ENCODE peak calls at places on chromosomes 12 and 14, in five cellular contexts. V is WTC11; S is left ventricle myocardium inferior; Y is CD4-positive, alpha-beta T cell; J is neural crest cell. P is an unnamed sample.

GRCh38 chr12:53380104-53380796 is at the start of gene SP1:
- DNase-seq in Y (peak; percentile 99), V (peak; percentile 99), S (peak; percentile 93), J (peak; percentile 63), P (peak; percentile 94)

GRCh38 chr12:89708793-89709156 is at the start of gene ATP2B1:
- DNase-seq in Y (peak; percentile 87), S (peak; percentile 89), J (peak; percentile 68), V (peak; percentile 79), P (peak; percentile 43)

GRCh38 chr14:22040781-22041125 is 367.1 kb upstream of the OR4E1 start:
- DNase-seq in V (no peak), J (no peak), Y (no peak), S (no peak), P (no peak)

GRCh38 chr12:40226652-40227051 is 1.9 kb downstream of the LRRK2 start:
- DNase-seq in Y (no peak), S (no peak), J (no peak), V (no peak), P (no peak)

GRCh38 chr12:124004233-124004875 is 31.3 kb downstream of the ZNF664 start:
- DNase-seq in S (no peak), J (no peak), V (no peak), Y (no peak), P (no peak)

GRCh38 chr12:63821781-63822251 is 22.7 kb upstream of the SRGAP1 start:
- DNase-seq in Y (no peak), S (peak; percentile 18), V (peak; percentile 20), J (no peak), P (no peak)

GRCh38 chr12:95548056-95548538 is 3.2 kb downstream of the USP44 start:
- DNase-seq in V (peak; percentile 67), S (peak; percentile 18), Y (peak; percentile 14), J (peak; percentile 30), P (no peak)

GRCh38 chr14:30706704-30707103 is 84.6 kb downstream of the SCFD1 start:
- DNase-seq in V (no peak), J (no peak), Y (no peak), S (no peak), P (no peak)

GRCh38 chr12:77152623-77153193 is 87.3 kb upstream of the E2F7 start:
- DNase-seq in Y (no peak), V (no peak), S (no peak), J (no peak), P (no peak)

GRCh38 chr12:123519151-123520001 is 14.1 kb downstream of the RILPL1 start:
- DNase-seq in Y (no peak), S (peak; percentile 75), J (no peak), V (no peak), P (no peak)

GRCh38 chr14:105853089-105853906 is 326.9 kb downstream of the TMEM121 start:
- DNase-seq in S (no peak), V (no peak), Y (no peak), J (no peak), P (no peak)
- TF ChIP-seq CTCF in S (no peak), V (no peak), Y (no peak), J (no peak), P (no peak)

DNA sequence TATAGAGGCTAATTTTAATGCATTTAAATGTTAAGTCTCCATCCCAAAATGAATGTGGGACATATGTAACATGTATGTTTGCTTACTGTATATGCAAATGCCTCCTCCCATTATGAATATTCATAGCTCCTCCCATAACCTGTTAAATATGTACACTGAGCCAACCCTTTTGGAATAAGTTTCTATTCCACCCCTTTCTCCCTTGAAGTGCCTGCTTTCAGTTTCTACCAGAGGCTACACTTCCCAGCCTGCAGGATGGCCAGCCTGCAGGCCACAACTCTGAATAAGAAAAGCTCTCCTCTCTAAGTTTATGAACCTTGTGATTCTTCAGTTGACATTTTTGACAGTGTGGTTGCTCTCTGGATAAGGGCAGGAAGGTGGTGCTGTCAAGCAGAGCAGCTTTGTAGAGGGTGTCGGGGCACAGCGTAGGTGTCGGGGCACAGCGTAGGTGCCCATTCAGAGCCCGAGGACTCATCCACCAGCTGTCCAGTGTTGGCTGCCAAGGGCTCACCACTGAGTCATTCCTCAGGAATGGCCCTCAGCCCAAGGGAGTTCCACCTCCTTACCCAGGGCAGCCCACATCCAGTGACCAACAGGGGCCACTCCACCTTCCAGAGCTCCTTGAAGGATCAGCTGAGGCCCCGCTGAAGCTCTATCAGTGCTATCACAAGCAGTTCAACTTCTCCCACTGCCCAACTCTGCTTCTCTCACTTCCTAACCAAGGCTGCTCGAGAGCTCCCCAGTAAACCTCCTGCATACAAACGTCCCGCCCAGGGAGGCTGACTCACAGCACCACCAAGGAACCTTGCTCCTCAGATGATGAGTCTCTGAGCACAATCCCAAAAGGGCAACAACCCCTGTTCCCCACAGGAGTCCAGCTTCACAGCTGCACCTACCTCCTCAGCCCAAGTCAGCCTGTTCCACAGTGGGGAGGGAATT is 31.4 kb downstream of the VWF start:
- DNase-seq in V (no peak), Y (no peak), J (no peak), S (no peak), P (peak; percentile 46)
- TF ChIP-seq CTCF in V (no peak), Y (no peak), J (no peak), S (no peak), P (no peak)

GRCh38 chr12:131710464-131711457 is at the start of gene SFSWAP:
- DNase-seq in S (peak; percentile 76), Y (peak; percentile 71), J (peak; percentile 66), V (peak; percentile 63), P (no peak)
- TF ChIP-seq CTCF in S (no peak), Y (no peak), J (no peak), V (no peak), P (no peak)

GRCh38 chr12:104823985-104824441 is 134.1 kb downstream of the SLC41A2 start:
- DNase-seq in J (no peak), S (no peak), Y (no peak), V (no peak), P (no peak)

GRCh38 chr12:104827587-104827986 is 130.5 kb downstream of the SLC41A2 start:
- DNase-seq in J (no peak), Y (no peak), V (peak; percentile 67), S (no peak), P (no peak)

GRCh38 chr12:104828015-104828414 is 130.1 kb downstream of the SLC41A2 start:
- DNase-seq in V (no peak), S (peak; percentile 50), J (no peak), Y (no peak), P (no peak)

DNA sequence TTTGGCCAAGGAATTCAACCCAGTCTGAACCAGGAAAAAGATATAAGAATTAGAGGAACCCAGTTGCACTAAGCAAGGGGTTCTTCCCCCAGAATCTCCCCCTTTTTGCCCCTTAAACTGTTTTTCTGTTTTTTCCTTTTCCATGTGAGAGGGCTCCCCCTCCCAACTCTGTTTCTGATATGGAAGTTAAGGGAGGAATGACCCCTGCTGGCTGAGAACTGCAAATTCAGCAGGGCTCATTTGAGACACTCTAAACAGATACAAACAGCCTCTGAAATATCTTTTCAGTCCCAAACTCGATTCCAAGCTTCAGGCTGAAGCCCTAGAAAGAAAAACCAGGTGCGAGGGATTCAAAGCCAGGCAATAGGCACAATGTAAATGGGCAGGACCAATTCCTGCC is 132.7 kb downstream of the SLC41A2 start:
- DNase-seq in S (no peak), Y (no peak), V (peak; percentile 22), J (no peak), P (no peak)
- TF ChIP-seq CTCF in S (no peak), Y (no peak), V (no peak), J (peak; percentile 52), P (no peak)

GRCh38 chr12:27014085-27014858 is at the start of gene TM7SF3:
- DNase-seq in J (peak; percentile 88), Y (peak; percentile 98), V (peak; percentile 95), S (peak; percentile 92), P (peak; percentile 79)
- TF ChIP-seq CTCF in J (peak; percentile 100), Y (peak; percentile 99), V (peak; percentile 77), S (peak; percentile 99), P (peak; percentile 80)

GRCh38 chr14:104094709-104095425 is 9.4 kb downstream of the ASPG start:
- DNase-seq in Y (peak; percentile 65), V (peak; percentile 94), S (peak; percentile 41), J (peak; percentile 93), P (peak; percentile 49)
- TF ChIP-seq CTCF in Y (peak; percentile 81), V (peak; percentile 97), S (peak; percentile 87), J (peak; percentile 95), P (no peak)

GRCh38 chr14:78254911-78255431 is 84.8 kb downstream of the NRXN3 start:
- DNase-seq in J (no peak), S (no peak), Y (no peak), V (no peak), P (no peak)
- TF ChIP-seq CTCF in J (no peak), S (no peak), Y (no peak), V (no peak), P (no peak)

DNA sequence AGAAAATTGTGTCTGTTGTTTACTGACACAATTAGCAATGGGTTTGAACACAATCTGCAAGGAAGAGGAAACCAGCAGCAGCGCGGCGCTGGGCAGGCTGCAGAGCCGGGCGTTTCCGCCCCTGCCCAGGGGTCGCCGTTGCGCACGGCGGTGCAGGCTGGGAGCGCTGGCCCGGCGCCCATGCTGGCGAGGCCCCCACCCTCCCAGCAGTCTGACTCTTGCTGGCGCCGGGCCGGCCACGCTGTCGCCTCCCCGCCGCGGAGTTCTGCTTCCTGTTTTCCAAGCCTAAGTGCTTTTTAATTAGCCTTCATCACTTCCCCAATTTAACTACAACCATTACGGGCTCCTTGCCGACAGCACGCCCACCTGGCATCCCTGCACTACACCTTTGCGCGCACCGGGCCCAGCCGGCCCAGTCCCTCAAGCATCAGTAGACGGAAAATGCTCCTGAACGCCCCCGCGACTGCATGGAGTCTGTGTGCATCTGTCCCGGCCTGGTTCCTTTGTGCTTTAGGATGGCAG is 212.1 kb downstream of the GXYLT1 start:
- DNase-seq in Y (peak; percentile 0), J (peak; percentile 52), V (peak; percentile 61), S (peak; percentile 82), P (no peak)
- TF ChIP-seq CTCF in Y (no peak), J (no peak), V (no peak), S (peak; percentile 13), P (no peak)

DNA sequence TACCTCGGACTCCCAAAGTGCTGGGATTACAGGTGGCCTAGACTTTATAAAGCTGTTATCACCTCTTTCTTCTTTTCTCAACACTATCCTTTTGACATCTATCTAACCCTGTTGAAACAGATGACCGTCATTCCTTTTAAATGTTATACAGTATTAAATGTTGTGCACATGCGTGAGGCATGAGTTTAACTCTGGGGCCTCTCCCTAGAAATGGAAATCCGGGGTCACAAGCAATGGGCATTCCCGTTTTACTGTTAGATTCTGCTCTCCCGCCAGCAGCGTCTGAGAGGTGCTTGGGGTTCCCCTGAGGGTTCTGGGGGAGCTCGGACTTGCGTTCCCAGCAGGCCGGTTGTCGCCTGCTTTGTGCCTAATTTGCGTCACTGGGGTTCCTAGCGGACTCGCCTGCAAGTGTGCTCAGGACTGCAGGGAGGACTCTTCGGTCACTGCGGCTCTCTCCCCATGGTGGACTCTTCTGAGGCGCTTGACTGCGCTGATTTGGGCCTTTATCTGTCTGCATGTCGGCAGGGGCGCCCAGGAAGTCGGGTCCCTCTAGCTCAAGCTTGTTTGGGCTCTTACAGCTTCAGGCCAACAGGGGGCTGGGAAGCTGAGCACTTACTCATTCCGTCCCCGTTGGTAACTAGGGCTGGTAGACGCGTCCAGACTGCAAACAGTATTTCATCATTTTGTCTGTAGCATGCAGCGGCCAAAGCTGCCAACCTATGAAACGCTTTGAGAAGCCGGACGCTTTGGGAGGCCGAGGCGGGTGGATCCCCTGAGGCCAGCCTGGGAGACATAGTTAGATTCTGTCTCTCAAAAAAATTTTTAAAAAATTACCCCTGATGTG is 1.2 kb upstream of the RAN start:
- DNase-seq in Y (peak; percentile 52), J (peak; percentile 44), V (peak; percentile 76), S (peak; percentile 53), P (peak; percentile 51)
- TF ChIP-seq CTCF in Y (peak; percentile 52), J (peak; percentile 65), V (peak; percentile 34), S (peak; percentile 54), P (no peak)